ENCODE peak calls at places on chromosomes 12 and 14, in nine cellular contexts. R, G, B, J, N, A, L, K and C are unnamed samples.

GRCh38 chr12:92270501-92270900 is 124.9 kb upstream of the BTG1 start:
- DNase-seq in R (no peak), G (no peak), B (no peak), J (no peak), N (no peak), A (no peak), L (no peak), K (peak), C (no peak)

GRCh38 chr12:6963016-6963731 is 7.3 kb downstream of the PHB2 start:
- DNase-seq in R (no peak), G (no peak), B (no peak), J (peak), N (no peak), A (no peak), L (no peak), K (no peak), C (no peak)

GRCh38 chr14:39491134-39491541 is 58.9 kb upstream of the FBXO33 start:
- DNase-seq in R (peak), G (peak), B (no peak), J (peak), N (no peak), A (no peak), L (peak), K (peak), C (peak)

GRCh38 chr14:20418501-20418909 is 5.2 kb upstream of the TEP1 start:
- DNase-seq in R (no peak), G (no peak), B (no peak), J (peak), N (no peak), A (no peak), L (no peak), K (no peak), C (no peak)

GRCh38 chr14:104399432-104400155 is 180.0 kb upstream of the C14orf180 start:
- DNase-seq in R (no peak), G (no peak), B (no peak), J (no peak), N (no peak), A (no peak), L (no peak), K (no peak), C (no peak)

GRCh38 chr12:123149088-123149827 is 1.6 kb downstream of the PITPNM2 start:
- DNase-seq in R (no peak), G (no peak), B (no peak), J (no peak), N (no peak), A (no peak), L (no peak), K (no peak), C (peak)

GRCh38 chr12:104358353-104359003 is 54.9 kb downstream of the EID3 start:
- DNase-seq in R (no peak), G (peak), B (peak), J (peak), N (no peak), A (peak), L (peak), K (no peak), C (peak)

GRCh38 chr12:46300906-46301305 is 32.1 kb upstream of the SLC38A1 start:
- DNase-seq in R (no peak), G (no peak), B (no peak), J (no peak), N (no peak), A (peak), L (peak), K (peak), C (no peak)

GRCh38 chr12:76020731-76021672 is 10.6 kb downstream of the PHLDA1 start:
- DNase-seq in R (peak), G (no peak), B (peak), J (peak), N (peak), A (no peak), L (peak), K (no peak), C (no peak)

GRCh38 chr12:123085730-123086487 is 65.0 kb downstream of the PITPNM2 start:
- DNase-seq in R (no peak), G (peak), B (no peak), J (peak), N (peak), A (peak), L (peak), K (no peak), C (peak)